ENCODE peak calls at places on chromosomes 2 and 18, in eight cellular contexts. Q is astrocyte; E is heart right ventricle; H is lower lobe of right lung; B is CD8-positive, alpha-beta T cell; K is MM.1S; O is mammary epithelial cell; T is ovary. Y is an unnamed sample. For H3K4me1, the result is how much of the 10 kb centered on the place peaks cover.

GRCh38 chr2:16756831-16757644 is 91.4 kb upstream of the CYRIA start:
- DNase-seq in Q (peak), E (peak), H (peak), B (peak), K (peak), O (peak), T (peak), Y (peak)

GRCh38 chr18:46480187-46480586 is 176.8 kb downstream of the LOXHD1 start:
- DNase-seq in Q (no peak), E (no peak), H (no peak), B (no peak), K (no peak), O (no peak), T (no peak), Y (no peak)

GRCh38 chr2:37615808-37616673 is 55.4 kb downstream of the CDC42EP3 start:
- DNase-seq in Q (no peak), E (no peak), H (peak), B (peak), K (peak), O (no peak), T (no peak), Y (peak)

GRCh38 chr2:97706708-97707345 is 6.5 kb upstream of the ZAP70 start:
- DNase-seq in Q (no peak), E (no peak), H (no peak), B (no peak), K (no peak), O (no peak), T (no peak), Y (no peak)

GRCh38 chr18:71442830-71443229 is 1101.3 kb downstream of the CBLN2 start:
- DNase-seq in Q (peak), E (no peak), H (no peak), B (no peak), K (no peak), O (no peak), T (no peak), Y (no peak)

GRCh38 chr2:71129891-71130324 is at the start of gene MCEE:
- DNase-seq in Q (peak), E (peak), H (peak), B (peak), K (peak), O (peak), T (peak), Y (peak)

GRCh38 chr18:515156-515815 is 14.8 kb upstream of the COLEC12 start:
- DNase-seq in Q (no peak), E (no peak), H (no peak), B (no peak), K (no peak), O (no peak), T (peak), Y (no peak)

GRCh38 chr2:108271691-108272253 is 16.9 kb upstream of the SULT1C2 start:
- DNase-seq in Q (peak), E (peak), H (no peak), B (no peak), K (no peak), O (peak), T (no peak), Y (peak)

GRCh38 chr2:193963472-193964119 is 1693.4 kb upstream of the SLC39A10 start:
- DNase-seq in Q (peak), E (no peak), H (no peak), B (no peak), K (no peak), O (peak), T (no peak), Y (no peak)

GRCh38 chr2:84911135-84911678 is 5.8 kb downstream of the TMSB10 start:
- DNase-seq in Q (no peak), E (no peak), H (no peak), B (no peak), K (no peak), O (no peak), T (no peak), Y (no peak)

GRCh38 chr2:231523451-231524266 is 6.6 kb downstream of the NMUR1 start:
- DNase-seq in Q (no peak), E (no peak), H (no peak), B (no peak), K (no peak), O (no peak), T (no peak), Y (no peak)

GRCh38 chr2:44100351-44100750 is 68.3 kb upstream of the PPM1B start:
- DNase-seq in Q (peak), E (peak), H (peak), B (no peak), K (peak), O (peak), T (peak), Y (peak)

GRCh38 chr2:211436182-211436581 is 879.8 kb downstream of the CPS1 start:
- DNase-seq in Q (no peak), E (no peak), H (no peak), B (no peak), K (no peak), O (no peak), T (no peak), Y (no peak)

GRCh38 chr2:125593036-125593435 is 1062.9 kb upstream of the GYPC start:
- DNase-seq in Q (no peak), E (no peak), H (no peak), B (no peak), K (no peak), O (no peak), T (no peak), Y (no peak)

GRCh38 chr2:203030991-203031390 is 16.3 kb downstream of the NBEAL1 start:
- DNase-seq in Q (no peak), E (no peak), H (no peak), B (no peak), K (no peak), O (no peak), T (no peak), Y (no peak)

GRCh38 chr2:103805746-103806145 is 1043.9 kb downstream of the TMEM182 start:
- DNase-seq in Q (no peak), E (no peak), H (no peak), B (no peak), K (no peak), O (no peak), T (no peak), Y (no peak)

GRCh38 chr2:174997110-174997509 is 8.1 kb downstream of the CHN1 start:
- DNase-seq in Q (no peak), E (no peak), H (no peak), B (no peak), K (no peak), O (no peak), T (no peak), Y (no peak)

GRCh38 chr2:70978388-70979357 is at the start of gene ANKRD53:
- DNase-seq in Q (no peak), E (peak), H (peak), B (no peak), K (peak), O (peak), T (peak), Y (peak)

GRCh38 chr2:220162320-220162719 is 534.9 kb downstream of the SLC4A3 start:
- DNase-seq in Q (no peak), E (no peak), H (no peak), B (no peak), K (no peak), O (no peak), T (no peak), Y (no peak)

GRCh38 chr2:224151161-224151560 is 112.1 kb upstream of the SERPINE2 start:
- DNase-seq in Q (no peak), E (no peak), H (no peak), B (no peak), K (no peak), O (peak), T (no peak), Y (no peak)

GRCh38 chr2:179460530-179460929 is 195.9 kb upstream of the SESTD1 start:
- DNase-seq in Q (peak), E (no peak), H (no peak), B (no peak), K (no peak), O (peak), T (no peak), Y (no peak)

GRCh38 chr2:127187831-127188230 is 32.3 kb downstream of the CYP27C1 start:
- DNase-seq in Q (no peak), E (no peak), H (no peak), B (no peak), K (no peak), O (no peak), T (no peak), Y (no peak)

GRCh38 chr2:171319164-171319810 is 114.5 kb downstream of the METTL8 start:
- DNase-seq in Q (peak), E (no peak), H (no peak), B (peak), K (no peak), O (peak), T (no peak), Y (peak)

GRCh38 chr2:27873091-27873490 is 17.1 kb downstream of the RBKS start:
- DNase-seq in Q (no peak), E (no peak), H (no peak), B (no peak), K (no peak), O (no peak), T (no peak), Y (no peak)

GRCh38 chr2:29459445-29460179 is 344.4 kb downstream of the CLIP4 start:
- DNase-seq in Q (peak), E (no peak), H (no peak), B (no peak), K (no peak), O (peak), T (no peak), Y (no peak)

GRCh38 chr2:174013310-174013751 is 48.2 kb upstream of the SP3 start:
- DNase-seq in Q (no peak), E (no peak), H (peak), B (no peak), K (no peak), O (no peak), T (peak), Y (peak)

GRCh38 chr2:239712755-239713154 is 311.9 kb upstream of the HDAC4 start:
- DNase-seq in Q (no peak), E (no peak), H (no peak), B (no peak), K (no peak), O (no peak), T (no peak), Y (no peak)

GRCh38 chr2:147646999-147647588 is 197.7 kb upstream of the ACVR2A start:
- DNase-seq in Q (no peak), E (no peak), H (no peak), B (no peak), K (no peak), O (no peak), T (no peak), Y (no peak)

GRCh38 chr18:24231773-24232735 is 93.2 kb downstream of the CABYR start:
- DNase-seq in Q (peak), E (peak), H (no peak), B (no peak), K (no peak), O (no peak), T (no peak), Y (no peak)

GRCh38 chr18:55425698-55426097 is 162.3 kb downstream of the TCF4 start:
- DNase-seq in Q (no peak), E (no peak), H (no peak), B (no peak), K (no peak), O (no peak), T (no peak), Y (no peak)

DNA sequence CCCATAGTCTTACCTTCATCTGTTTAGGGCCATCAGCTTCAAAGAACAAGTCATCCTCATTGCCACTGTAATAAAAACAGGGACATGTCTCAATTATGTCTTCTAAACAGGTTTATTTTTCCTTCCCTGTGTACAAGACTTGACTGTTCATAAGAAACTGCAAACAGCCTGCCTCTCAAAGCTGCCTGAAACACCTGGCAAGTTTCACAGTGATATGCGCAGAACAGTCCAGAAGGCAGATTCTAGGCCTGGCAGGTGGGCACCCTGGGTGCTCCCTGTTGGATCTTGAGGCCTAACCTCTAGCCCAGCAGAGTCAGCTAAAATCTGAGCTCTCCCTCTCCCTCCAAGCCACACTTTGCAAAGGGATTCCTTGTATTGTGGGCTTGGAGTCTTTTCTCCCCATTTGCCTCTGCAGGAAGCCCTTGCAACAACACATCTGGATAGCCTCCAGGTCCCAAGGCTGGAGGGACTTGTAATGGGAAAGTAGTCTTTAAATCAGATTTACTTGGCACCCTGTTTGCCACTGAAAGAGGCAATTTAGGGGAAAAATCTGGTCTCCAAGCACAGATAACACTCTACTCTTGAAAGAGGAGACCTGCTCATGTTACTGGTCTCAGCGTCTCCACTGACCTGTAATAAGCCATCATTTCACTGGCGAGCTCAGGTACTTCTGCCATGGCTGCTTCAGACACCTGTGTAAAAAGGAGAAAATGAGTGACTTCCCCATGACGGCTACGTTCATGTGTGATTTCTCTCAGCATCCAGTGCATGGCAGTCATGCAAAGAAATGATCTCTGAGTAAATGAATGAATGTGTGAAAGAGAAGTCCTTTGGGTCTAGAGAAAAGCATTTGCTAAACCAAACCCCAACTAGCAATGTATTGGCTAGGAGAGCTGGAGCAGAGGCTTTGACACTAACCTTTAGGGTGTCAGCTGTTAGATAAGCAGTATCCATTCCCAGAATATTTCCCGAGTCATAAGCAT is 735 bp downstream of the IL1B start:
- DNase-seq in Q (no peak), E (no peak), H (no peak), B (no peak), K (no peak), O (no peak), T (no peak), Y (no peak)
- TF ChIP-seq CTCF in Q (no peak), E (no peak), H (no peak), B (no peak), K (no peak), O (no peak), T (no peak), Y (no peak)

DNA sequence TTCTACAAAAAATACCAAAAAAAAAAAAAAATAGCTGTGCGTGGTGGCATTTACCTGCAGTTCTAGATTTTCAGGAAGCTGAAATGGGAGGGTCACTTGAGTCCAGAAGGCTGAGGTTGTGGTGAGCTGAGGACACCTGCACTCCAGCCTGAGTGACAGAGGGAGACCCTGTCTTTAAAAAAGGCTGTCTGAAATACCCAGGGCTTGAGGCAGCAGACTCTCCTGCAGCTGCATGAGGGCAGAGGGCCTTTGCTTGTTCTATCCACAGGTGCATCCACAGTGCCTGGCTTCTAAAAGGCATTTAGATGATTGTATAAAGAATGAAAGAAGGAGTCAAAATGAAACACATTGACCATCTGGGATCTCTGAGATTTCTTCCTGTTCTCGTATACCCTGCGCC is 152.8 kb downstream of the MGAT5 start:
- DNase-seq in Q (no peak), E (no peak), H (no peak), B (no peak), K (peak), O (no peak), T (no peak), Y (no peak)
- H3K4me1 ChIP-seq in Q (under half), E (half or more), H (under half), B (under half), K (half or more), O (half or more), T (under half), Y (under half)

GRCh38 chr2:218368621-218369153 is 12.0 kb downstream of the CATIP start:
- DNase-seq in Q (peak), E (peak), H (peak), B (no peak), K (no peak), O (no peak), T (peak), Y (no peak)
- H3K4me3 ChIP-seq in Q (no peak), E (peak), H (peak), B (no peak), K (no peak), O (no peak), T (peak), Y (no peak)

DNA sequence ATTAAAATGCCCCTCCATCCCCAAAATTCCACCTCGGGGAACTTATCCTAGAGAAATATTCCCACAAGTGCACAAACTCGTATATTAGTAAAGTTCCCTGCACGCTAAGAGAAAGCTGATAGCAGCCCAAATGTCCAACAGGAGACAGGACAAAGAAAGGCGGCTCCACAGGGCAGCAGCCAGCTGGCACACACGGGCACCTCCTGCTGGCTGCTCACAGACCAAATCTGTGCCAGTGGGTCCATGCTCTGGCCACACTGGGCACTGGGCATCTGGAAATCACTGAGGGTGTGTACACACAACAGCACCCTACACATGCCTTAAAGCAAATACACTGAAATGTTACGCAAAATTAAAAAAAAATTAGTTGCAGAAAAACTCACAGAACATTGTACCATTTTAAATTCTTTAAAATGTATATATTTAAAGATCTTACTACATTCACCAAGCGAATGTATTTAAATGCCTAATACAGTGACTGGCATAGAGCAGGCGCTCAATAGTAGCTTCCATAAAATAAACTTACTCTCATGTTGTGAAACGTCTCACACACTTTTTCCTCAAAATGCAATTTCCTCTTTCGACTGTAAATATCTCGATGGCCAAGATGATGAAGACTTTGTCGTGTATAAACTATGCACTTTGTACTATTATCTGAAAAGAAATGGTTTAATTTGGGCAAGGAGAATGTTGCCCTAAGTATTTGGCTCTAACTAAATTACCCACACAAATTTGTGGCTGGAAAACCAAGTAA is 19.4 kb downstream of the ZNF516 start:
- DNase-seq in Q (no peak), E (no peak), H (no peak), B (no peak), K (no peak), O (no peak), T (no peak), Y (no peak)
- TF ChIP-seq CTCF in Q (no peak), E (no peak), H (peak), B (no peak), K (no peak), O (peak), T (no peak), Y (no peak)

Y was measured in mucosa of descending colon.